ENCODE peak calls at places on chromosomes 5 and 9, in four cellular contexts. F is HepG2, B is Panc1, L is K562. S is an unnamed sample.

GRCh38 chr5:2109566-2109965 is 226.8 kb upstream of the IRX4 start:
- DNase-seq in F (no peak), L (no peak), B (no peak), S (no peak)

GRCh38 chr5:68460147-68460760 is 244.7 kb downstream of the PIK3R1 start:
- DNase-seq in B (peak), L (peak), F (peak), S (peak)

GRCh38 chr9:137439158-137439714 is 1.9 kb downstream of the ENTPD8 start:
- DNase-seq in L (no peak), F (no peak), B (no peak), S (no peak)

GRCh38 chr5:138874771-138875628 is at the start of gene LRRTM2:
- DNase-seq in F (no peak), L (peak), B (no peak), S (no peak)

GRCh38 chr5:174533771-174534221 is 190.6 kb upstream of the MSX2 start:
- DNase-seq in F (no peak), L (no peak), B (peak), S (peak)

GRCh38 chr9:134858051-134858841 is 22.4 kb upstream of the FCN2 start:
- DNase-seq in L (no peak), F (no peak), B (no peak), S (no peak)

GRCh38 chr9:8643464-8643863 is 843.9 kb upstream of the DMAC1 start:
- DNase-seq in B (no peak), F (no peak), L (no peak), S (no peak)

GRCh38 chr9:120845255-120845654 is 2.5 kb upstream of the PSMD5 start:
- DNase-seq in F (no peak), L (peak), B (no peak), S (no peak)

GRCh38 chr9:108156270-108156998 is 666.9 kb upstream of the KLF4 start:
- DNase-seq in L (peak), F (no peak), B (no peak), S (peak)

GRCh38 chr5:133051117-133051546 is 681 bp upstream of the HSPA4 start:
- DNase-seq in B (no peak), F (no peak), L (no peak), S (no peak)

GRCh38 chr5:111641533-111642230 is 115.3 kb downstream of the NREP start:
- DNase-seq in L (no peak), B (no peak), F (no peak), S (no peak)

GRCh38 chr9:3401556-3401955 is 124.2 kb downstream of the RFX3 start:
- DNase-seq in B (no peak), L (no peak), F (no peak), S (peak)

GRCh38 chr9:69085523-69086283 is 50.2 kb downstream of the FXN start:
- DNase-seq in L (peak), B (no peak), F (peak), S (no peak)

GRCh38 chr5:144478532-144478931 is 307.9 kb downstream of the KCTD16 start:
- DNase-seq in F (no peak), L (no peak), B (no peak), S (no peak)

GRCh38 chr5:95164869-95165268 is 120.0 kb downstream of the MCTP1 start:
- DNase-seq in F (no peak), B (no peak), L (peak), S (no peak)

GRCh38 chr5:143781993-143782520 is 29.9 kb upstream of the HMHB1 start:
- DNase-seq in B (no peak), F (no peak), L (no peak), S (no peak)

GRCh38 chr5:74401566-74402320 is 238.8 kb downstream of the ENC1 start:
- DNase-seq in F (no peak), L (no peak), B (no peak), S (no peak)

GRCh38 chr5:14806452-14806851 is 65.1 kb downstream of the ANKH start:
- DNase-seq in B (no peak), L (peak), F (no peak), S (no peak)

GRCh38 chr5:134741052-134741451 is 2.7 kb downstream of the CAMLG start:
- DNase-seq in L (no peak), B (no peak), F (no peak), S (no peak)

GRCh38 chr9:87587356-87587745 is 89.7 kb downstream of the DAPK1 start:
- DNase-seq in F (no peak), B (no peak), L (no peak), S (no peak)

GRCh38 chr5:128271859-128272446 is 188.4 kb downstream of the SLC12A2 start:
- DNase-seq in L (peak), B (peak), F (no peak), S (peak)

GRCh38 chr5:180334751-180335613 is 18.2 kb downstream of the GFPT2 start:
- DNase-seq in L (no peak), B (no peak), F (no peak), S (no peak)

GRCh38 chr5:118095100-118095499 is 893.2 kb downstream of the DTWD2 start:
- DNase-seq in F (no peak), B (no peak), L (no peak), S (no peak)

GRCh38 chr5:96733771-96734498 is 71.8 kb downstream of the CAST start:
- DNase-seq in F (no peak), B (no peak), L (peak), S (peak)

GRCh38 chr9:98627291-98627690 is 81.4 kb downstream of the GABBR2 start:
- DNase-seq in L (no peak), F (no peak), B (no peak), S (no peak)

GRCh38 chr9:122498883-122499288 is 11.7 kb upstream of the OR1J2 start:
- DNase-seq in L (peak), B (peak), F (peak), S (peak)

GRCh38 chr5:69007726-69008368 is 86.0 kb upstream of the SLC30A5 start:
- DNase-seq in F (peak), L (peak), B (peak), S (peak)

GRCh38 chr9:29966247-29966646 is 2393.0 kb upstream of the C9orf72 start:
- DNase-seq in L (no peak), B (no peak), F (no peak), S (no peak)

GRCh38 chr9:127263244-127263643 is 1.3 kb upstream of the GARNL3 start:
- DNase-seq in F (no peak), L (no peak), B (no peak), S (no peak)

GRCh38 chr9:127262621-127263020 is 2.0 kb upstream of the GARNL3 start:
- DNase-seq in F (no peak), L (no peak), B (no peak), S (no peak)

GRCh38 chr9:127267793-127268507 is 3.4 kb downstream of the GARNL3 start:
- DNase-seq in B (no peak), F (no peak), L (no peak), S (no peak)

GRCh38 chr9:127263664-127264063 is 910 bp upstream of the GARNL3 start:
- DNase-seq in F (no peak), B (no peak), L (no peak), S (no peak)

GRCh38 chr9:127264462-127265040 is at the start of gene GARNL3:
- DNase-seq in F (no peak), B (no peak), L (no peak), S (no peak)
- TF ChIP-seq REST in F (no peak), B (no peak), L (no peak), S (no peak)

GRCh38 chr5:131185523-131186104 is 14.9 kb downstream of the LYRM7 start:
- DNase-seq in L (no peak), B (no peak), F (no peak), S (no peak)

DNA sequence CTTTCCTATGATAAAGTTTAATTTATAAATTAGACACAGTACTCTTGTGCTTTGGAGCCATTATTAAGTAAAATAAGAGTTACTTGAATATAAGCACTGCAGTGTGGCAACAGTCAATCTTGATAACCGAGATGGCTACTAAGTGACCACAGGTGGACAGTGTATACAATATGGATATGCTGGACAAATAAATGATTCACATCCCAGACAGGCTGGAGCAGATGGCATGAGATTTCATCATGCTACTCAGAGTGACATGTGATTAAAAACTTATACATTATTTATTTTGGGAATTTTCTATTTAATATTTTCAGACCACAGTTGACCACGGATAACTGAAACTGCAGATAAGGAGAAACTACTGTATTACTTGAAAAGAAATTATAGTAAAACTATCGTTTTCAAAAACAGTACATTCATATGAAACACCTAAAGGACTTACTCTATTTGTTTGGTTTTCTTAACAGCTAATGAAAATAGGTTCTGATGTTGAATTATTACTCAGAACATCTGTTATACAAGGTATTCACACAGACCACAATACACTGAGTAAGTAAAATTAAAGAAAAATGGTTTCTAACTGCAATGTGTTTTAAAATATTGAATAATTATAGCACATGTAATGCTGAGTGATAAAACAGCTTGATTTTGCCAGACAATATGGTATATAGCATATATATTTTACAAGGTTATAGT is 16.0 kb downstream of the LYRM7 start:
- DNase-seq in B (peak), F (no peak), L (no peak), S (no peak)
- TF ChIP-seq TCF7L2 in B (no peak), F (no peak), L (no peak), S (no peak)

GRCh38 chr9:112332674-112332976 is 794 bp downstream of the PTBP3 start:
- DNase-seq in F (no peak), B (no peak), L (no peak), S (no peak)

GRCh38 chr9:112333639-112334318 is 360 bp upstream of the PTBP3 start:
- DNase-seq in L (peak), F (peak), B (no peak), S (peak)

GRCh38 chr9:112334319-112334828 is 955 bp upstream of the PTBP3 start:
- DNase-seq in L (peak), B (no peak), F (peak), S (no peak)

GRCh38 chr9:112332272-112332671 is 1.1 kb downstream of the PTBP3 start:
- DNase-seq in L (no peak), F (no peak), B (no peak), S (no peak)

GRCh38 chr9:112332977-112333638 is at the start of gene PTBP3:
- DNase-seq in L (peak), F (peak), B (no peak), S (no peak)
- TF ChIP-seq REST in L (peak), F (peak), B (no peak), S (no peak)

GRCh38 chr5:178774446-178774845 is 44.0 kb upstream of the ZNF354A start:
- DNase-seq in L (no peak), F (no peak), B (no peak), S (no peak)

GRCh38 chr5:178778919-178779318 is 48.5 kb upstream of the ZNF354A start:
- DNase-seq in B (no peak), L (no peak), F (peak), S (no peak)

GRCh38 chr5:178774866-178775539 is 44.5 kb upstream of the ZNF354A start:
- DNase-seq in B (no peak), L (no peak), F (no peak), S (no peak)

GRCh38 chr5:178780581-178781498 is 50.4 kb upstream of the ZNF354A start:
- DNase-seq in L (no peak), B (no peak), F (no peak), S (no peak)

GRCh38 chr5:178777557-178777956 is 47.1 kb upstream of the ZNF354A start:
- DNase-seq in L (no peak), B (no peak), F (no peak), S (no peak)
- TF ChIP-seq TCF7L2 in L (no peak), B (no peak), F (no peak), S (no peak)

DNA sequence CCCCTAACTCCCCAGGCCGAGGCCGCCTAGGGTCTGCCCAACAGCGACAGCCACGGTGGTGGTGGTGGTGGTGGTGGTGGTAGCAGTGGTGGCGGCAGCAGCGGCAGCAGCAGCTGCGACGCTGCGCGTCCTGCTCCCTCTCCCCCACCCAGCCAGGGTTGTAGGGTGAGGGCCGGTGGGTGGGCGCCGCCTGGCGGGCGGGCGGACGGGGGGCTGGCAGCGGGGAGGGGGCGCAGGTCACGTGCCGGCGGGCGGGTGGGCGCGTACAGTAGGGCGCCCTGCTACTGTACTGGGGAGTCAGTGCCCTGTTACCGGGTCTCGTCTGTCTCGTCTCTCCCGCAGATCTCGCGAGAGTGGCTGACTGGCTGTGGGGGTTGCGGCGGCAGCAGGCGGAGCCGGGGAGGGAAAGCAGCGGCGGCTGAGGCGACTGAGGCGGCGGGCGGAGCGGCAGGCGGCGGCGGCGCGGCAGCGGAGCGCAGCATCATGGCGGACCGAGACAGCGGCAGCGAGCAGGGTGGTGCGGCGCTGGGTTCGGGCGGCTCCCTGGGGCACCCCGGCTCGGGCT is at the start of gene PURA:
- DNase-seq in B (no peak), L (peak), F (peak), S (peak)
- TF ChIP-seq REST in B (no peak), L (no peak), F (no peak), S (no peak)

GRCh38 chr5:55406292-55406691 is 98.5 kb downstream of the MTREX start:
- DNase-seq in F (no peak), B (no peak), L (no peak), S (no peak)
- TF ChIP-seq TCF7L2 in F (no peak), B (no peak), L (no peak), S (no peak)

DNA sequence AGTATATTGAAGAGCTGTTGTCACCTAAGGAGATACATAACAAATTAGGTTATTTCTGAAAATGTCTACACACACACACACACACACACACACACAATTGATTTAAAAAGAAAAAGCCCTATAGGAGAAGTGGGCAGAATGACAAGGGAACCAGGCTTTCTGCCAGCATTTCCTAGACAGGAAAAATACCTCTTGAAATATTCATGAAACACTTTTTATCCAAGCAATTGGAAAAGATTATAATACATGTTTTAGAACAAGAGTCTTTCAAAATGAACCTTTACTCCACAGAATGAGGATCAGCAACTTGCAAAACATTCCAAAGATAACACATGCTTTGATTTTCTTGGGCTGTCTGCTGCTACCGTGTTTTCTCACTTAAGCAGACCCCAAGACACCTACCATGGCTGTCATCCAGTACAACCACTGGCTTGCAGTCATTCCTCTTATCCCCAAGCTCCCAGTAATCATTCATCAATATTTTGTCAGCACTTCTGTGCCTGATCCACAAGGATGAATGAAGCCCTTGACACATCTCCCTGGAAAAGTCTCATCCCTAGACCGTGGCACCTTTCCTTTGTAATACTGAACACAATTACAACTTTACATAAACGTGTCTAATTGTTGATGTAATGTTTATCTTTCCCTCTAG is 717.1 kb upstream of the ZNF608 start:
- DNase-seq in F (no peak), L (no peak), B (no peak), S (no peak)
- TF ChIP-seq REST in F (no peak), L (no peak), B (no peak), S (no peak)

GRCh38 chr9:16282216-16282615 is 588.3 kb downstream of the BNC2 start:
- DNase-seq in F (no peak), B (no peak), L (no peak), S (no peak)
- TF ChIP-seq TCF7L2 in F (no peak), B (no peak), L (no peak), S (no peak)

GRCh38 chr5:86814315-86814714 is 196.6 kb downstream of the COX7C start:
- DNase-seq in L (no peak), B (no peak), F (no peak), S (no peak)
- TF ChIP-seq REST in L (no peak), B (no peak), F (no peak), S (no peak)